ENCODE peak calls at places on chromosomes 2 and 18, in five cellular contexts. One of them, this sample, is unnamed.

GRCh38 chr2:39379643-39380524 is 57.2 kb downstream of the MAP4K3 start:
- DNase-seq in IMR-90: peak
- DNase-seq in mesenchymal stem cell: peak
- DNase-seq in mesendoderm: no peak
- DNase-seq in H9: no peak
- DNase-seq in this sample: peak

GRCh38 chr18:13797157-13797611 is 26.8 kb upstream of the MC5R start:
- DNase-seq in IMR-90: no peak
- DNase-seq in mesenchymal stem cell: no peak
- DNase-seq in mesendoderm: no peak
- DNase-seq in H9: no peak
- DNase-seq in this sample: peak

GRCh38 chr2:215966274-215966673 is 47.1 kb downstream of the MREG start:
- DNase-seq in IMR-90: no peak
- DNase-seq in mesenchymal stem cell: no peak
- DNase-seq in mesendoderm: no peak
- DNase-seq in H9: no peak
- DNase-seq in this sample: no peak

GRCh38 chr2:37721219-37721600 is 49.8 kb upstream of the CDC42EP3 start:
- DNase-seq in IMR-90: no peak
- DNase-seq in mesenchymal stem cell: no peak
- DNase-seq in mesendoderm: no peak
- DNase-seq in H9: no peak
- DNase-seq in this sample: no peak

GRCh38 chr2:45651415-45652089 is at the start of gene PRKCE:
- DNase-seq in IMR-90: no peak
- DNase-seq in mesenchymal stem cell: peak
- DNase-seq in mesendoderm: no peak
- DNase-seq in H9: peak
- DNase-seq in this sample: peak

GRCh38 chr2:61658841-61659780 is 121.0 kb upstream of the XPO1 start:
- DNase-seq in IMR-90: peak
- DNase-seq in mesenchymal stem cell: peak
- DNase-seq in mesendoderm: peak
- DNase-seq in H9: no peak
- DNase-seq in this sample: peak

GRCh38 chr2:147364597-147364996 is 480.2 kb upstream of the ACVR2A start:
- DNase-seq in IMR-90: no peak
- DNase-seq in mesenchymal stem cell: no peak
- DNase-seq in mesendoderm: no peak
- DNase-seq in H9: no peak
- DNase-seq in this sample: no peak

GRCh38 chr2:216257089-216257488 is 115.2 kb downstream of the MARCHF4 start:
- DNase-seq in IMR-90: peak
- DNase-seq in mesenchymal stem cell: peak
- DNase-seq in mesendoderm: no peak
- DNase-seq in H9: no peak
- DNase-seq in this sample: no peak

GRCh38 chr2:105796131-105796638 is 51.5 kb downstream of the NCK2 start:
- DNase-seq in IMR-90: no peak
- DNase-seq in mesenchymal stem cell: peak
- DNase-seq in mesendoderm: no peak
- DNase-seq in H9: no peak
- DNase-seq in this sample: no peak

GRCh38 chr2:143252138-143252907 is 123.1 kb downstream of the ARHGAP15 start:
- DNase-seq in IMR-90: no peak
- DNase-seq in mesenchymal stem cell: no peak
- DNase-seq in mesendoderm: no peak
- DNase-seq in H9: no peak
- DNase-seq in this sample: no peak

GRCh38 chr2:31129835-31130561 is 8.2 kb downstream of the GALNT14 start:
- DNase-seq in IMR-90: no peak
- DNase-seq in mesenchymal stem cell: no peak
- DNase-seq in mesendoderm: no peak
- DNase-seq in H9: no peak
- DNase-seq in this sample: no peak

GRCh38 chr2:54438271-54438670 is 17.9 kb upstream of the SPTBN1 start:
- DNase-seq in IMR-90: no peak
- DNase-seq in mesenchymal stem cell: no peak
- DNase-seq in mesendoderm: no peak
- DNase-seq in H9: no peak
- DNase-seq in this sample: no peak

GRCh38 chr2:213455316-213456008 is 171.2 kb downstream of the SPAG16 start:
- DNase-seq in IMR-90: no peak
- DNase-seq in mesenchymal stem cell: no peak
- DNase-seq in mesendoderm: peak
- DNase-seq in H9: no peak
- DNase-seq in this sample: no peak

GRCh38 chr2:70930371-70931329 is 5.0 kb upstream of the ATP6V1B1 start:
- DNase-seq in IMR-90: no peak
- DNase-seq in mesenchymal stem cell: no peak
- DNase-seq in mesendoderm: no peak
- DNase-seq in H9: peak
- DNase-seq in this sample: no peak

GRCh38 chr2:119704670-119705120 is 25.7 kb downstream of the TMEM177 start:
- DNase-seq in IMR-90: peak
- DNase-seq in mesenchymal stem cell: no peak
- DNase-seq in mesendoderm: no peak
- DNase-seq in H9: no peak
- DNase-seq in this sample: no peak

GRCh38 chr2:101679801-101680487 is 17.6 kb upstream of the MAP4K4 start:
- DNase-seq in IMR-90: no peak
- DNase-seq in mesenchymal stem cell: peak
- DNase-seq in mesendoderm: no peak
- DNase-seq in H9: no peak
- DNase-seq in this sample: no peak

GRCh38 chr2:47274054-47274779 is 119.1 kb upstream of the STPG4 start:
- DNase-seq in IMR-90: peak
- DNase-seq in mesenchymal stem cell: peak
- DNase-seq in mesendoderm: no peak
- DNase-seq in H9: no peak
- DNase-seq in this sample: no peak

GRCh38 chr2:38202713-38203454 is 126.9 kb upstream of the CYP1B1 start:
- DNase-seq in IMR-90: peak
- DNase-seq in mesenchymal stem cell: peak
- DNase-seq in mesendoderm: peak
- DNase-seq in H9: no peak
- DNase-seq in this sample: no peak

GRCh38 chr18:22432672-22433137 is 15.0 kb upstream of the CTAGE1 start:
- DNase-seq in IMR-90: peak
- DNase-seq in mesenchymal stem cell: peak
- DNase-seq in mesendoderm: peak
- DNase-seq in H9: no peak
- DNase-seq in this sample: peak

GRCh38 chr2:173831312-173832229 is 133.6 kb downstream of the SP3 start:
- DNase-seq in IMR-90: peak
- DNase-seq in mesenchymal stem cell: peak
- DNase-seq in mesendoderm: peak
- DNase-seq in H9: no peak
- DNase-seq in this sample: no peak

GRCh38 chr2:116499389-116499788 is 1315.1 kb upstream of the DDX18 start:
- DNase-seq in IMR-90: no peak
- DNase-seq in mesenchymal stem cell: no peak
- DNase-seq in mesendoderm: peak
- DNase-seq in H9: no peak
- DNase-seq in this sample: no peak

GRCh38 chr2:224085246-224085645 is 46.2 kb upstream of the SERPINE2 start:
- DNase-seq in IMR-90: peak
- DNase-seq in mesenchymal stem cell: peak
- DNase-seq in mesendoderm: no peak
- DNase-seq in H9: no peak
- DNase-seq in this sample: no peak

GRCh38 chr18:50268022-50268747 is 1.9 kb upstream of the CFAP53 start:
- DNase-seq in IMR-90: peak
- DNase-seq in mesenchymal stem cell: peak
- DNase-seq in mesendoderm: peak
- DNase-seq in H9: peak
- DNase-seq in this sample: peak

GRCh38 chr2:8582850-8583399 is 98.9 kb upstream of the ID2 start:
- DNase-seq in IMR-90: no peak
- DNase-seq in mesenchymal stem cell: no peak
- DNase-seq in mesendoderm: no peak
- DNase-seq in H9: peak
- DNase-seq in this sample: no peak
- H2AK5ac ChIP-seq in IMR-90: no peak
- H2AK5ac ChIP-seq in mesenchymal stem cell: no peak
- H2AK5ac ChIP-seq in mesendoderm: no peak
- H2AK5ac ChIP-seq in H9: no peak
- H2AK5ac ChIP-seq in this sample: peak

DNA sequence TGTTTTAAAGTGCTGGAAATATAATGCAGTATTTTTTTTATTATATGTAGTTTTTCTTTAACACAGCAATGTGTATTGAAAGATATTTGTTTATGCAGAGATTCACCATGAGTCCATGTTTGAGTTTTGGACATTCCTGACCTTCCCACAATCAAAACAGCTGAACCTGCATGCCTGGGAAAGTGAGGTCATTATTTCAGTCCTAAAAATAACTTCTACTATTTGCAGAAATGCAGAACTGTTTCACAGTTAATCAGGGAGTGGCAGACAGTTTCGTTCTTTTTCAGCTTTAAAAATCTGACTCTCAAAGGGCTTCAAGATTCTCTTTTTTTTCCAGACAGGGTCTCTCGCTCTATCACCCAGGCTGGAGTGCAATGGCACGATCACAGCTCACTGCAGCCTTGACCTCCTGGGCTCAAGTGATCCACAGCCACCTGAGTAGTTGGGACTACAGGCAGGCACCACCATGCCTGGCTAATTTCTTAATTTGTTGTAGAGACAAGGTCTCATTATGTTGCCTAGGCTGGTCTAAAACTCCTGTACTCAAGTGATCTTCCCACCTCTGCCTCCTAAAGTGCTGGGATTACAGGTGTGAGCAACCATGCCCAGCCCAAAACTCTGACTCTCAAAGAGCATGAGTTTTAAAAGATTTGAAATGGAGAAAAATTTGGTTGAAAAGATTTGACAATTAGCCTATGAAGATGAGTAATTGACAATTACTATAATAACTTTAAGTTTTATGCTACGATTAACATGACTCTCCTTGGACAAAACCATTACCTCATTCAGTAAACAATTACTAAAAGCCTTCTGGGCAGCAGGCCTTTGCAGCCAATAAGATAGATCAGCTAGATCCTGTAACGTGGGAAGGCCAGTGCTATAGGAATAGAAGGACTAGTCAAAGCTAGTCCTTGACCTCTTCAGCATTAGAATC is 5.0 kb upstream of the MYL12B start:
- DNase-seq in IMR-90: peak
- DNase-seq in mesenchymal stem cell: peak
- DNase-seq in mesendoderm: peak
- DNase-seq in H9: no peak
- DNase-seq in this sample: no peak
- H3K4me2 ChIP-seq in IMR-90: peak
- H3K4me2 ChIP-seq in mesenchymal stem cell: peak
- H3K4me2 ChIP-seq in mesendoderm: no peak
- H3K4me2 ChIP-seq in H9: no peak
- H3K4me2 ChIP-seq in this sample: no peak

DNA sequence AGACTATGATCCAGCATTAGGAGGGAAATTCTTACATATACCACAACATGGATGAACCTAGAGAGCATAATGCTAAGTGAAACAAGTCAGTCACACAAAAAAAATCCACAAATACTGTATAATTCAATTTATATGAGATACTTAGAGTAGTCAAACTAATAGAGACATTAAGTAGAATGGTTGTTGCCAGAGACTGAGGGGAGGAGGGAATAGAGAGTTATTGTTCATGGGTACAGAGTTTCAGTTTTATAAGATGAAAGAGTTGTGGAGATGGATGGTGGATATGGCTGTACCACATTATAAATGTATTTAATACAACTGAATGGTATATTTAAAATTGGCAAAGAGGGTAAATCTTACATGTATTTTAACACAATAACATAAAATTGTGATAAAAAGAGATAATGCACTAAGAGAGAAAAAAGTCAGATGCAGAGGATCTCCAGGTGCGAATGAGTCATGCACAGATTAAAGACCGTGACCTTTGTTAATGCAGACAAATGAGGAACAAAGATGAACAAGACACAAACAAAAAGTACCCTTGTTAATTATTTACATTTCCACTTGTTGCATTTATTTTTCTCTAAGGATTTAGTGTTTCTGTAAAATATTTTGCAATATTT is 541.7 kb upstream of the MEX3C start:
- DNase-seq in IMR-90: no peak
- DNase-seq in mesenchymal stem cell: no peak
- DNase-seq in mesendoderm: no peak
- DNase-seq in H9: no peak
- DNase-seq in this sample: no peak
- H2BK120ac ChIP-seq in IMR-90: no peak
- H2BK120ac ChIP-seq in mesenchymal stem cell: no peak
- H2BK120ac ChIP-seq in mesendoderm: no peak
- H2BK120ac ChIP-seq in H9: no peak
- H2BK120ac ChIP-seq in this sample: no peak

GRCh38 chr2:102703748-102704147 is 58.1 kb upstream of the TMEM182 start:
- DNase-seq in IMR-90: peak
- DNase-seq in mesenchymal stem cell: peak
- DNase-seq in mesendoderm: peak
- DNase-seq in H9: no peak
- DNase-seq in this sample: peak

GRCh38 chr2:102704531-102704930 is 57.3 kb upstream of the TMEM182 start:
- DNase-seq in IMR-90: no peak
- DNase-seq in mesenchymal stem cell: no peak
- DNase-seq in mesendoderm: peak
- DNase-seq in H9: peak
- DNase-seq in this sample: no peak

GRCh38 chr2:102696463-102696862 is 65.4 kb upstream of the TMEM182 start:
- DNase-seq in IMR-90: no peak
- DNase-seq in mesenchymal stem cell: no peak
- DNase-seq in mesendoderm: no peak
- DNase-seq in H9: no peak
- DNase-seq in this sample: no peak

GRCh38 chr2:102703305-102703704 is 58.5 kb upstream of the TMEM182 start:
- DNase-seq in IMR-90: no peak
- DNase-seq in mesenchymal stem cell: no peak
- DNase-seq in mesendoderm: no peak
- DNase-seq in H9: no peak
- DNase-seq in this sample: no peak

GRCh38 chr2:102698369-102699111 is 63.3 kb upstream of the TMEM182 start:
- DNase-seq in IMR-90: no peak
- DNase-seq in mesenchymal stem cell: no peak
- DNase-seq in mesendoderm: no peak
- DNase-seq in H9: no peak
- DNase-seq in this sample: no peak
- H2AK5ac ChIP-seq in IMR-90: no peak
- H2AK5ac ChIP-seq in mesenchymal stem cell: no peak
- H2AK5ac ChIP-seq in mesendoderm: no peak
- H2AK5ac ChIP-seq in H9: no peak
- H2AK5ac ChIP-seq in this sample: no peak